ENCODE peak calls at places on chromosomes 5 and 9, in five cellular contexts. One of them, this sample, is unnamed.

GRCh38 chr5:8577792-8578191 is 708.8 kb downstream of the MTRR start:
- DNase-seq in AG04450: no peak
- DNase-seq in GM23248: peak; percentile 3
- DNase-seq in CD8-positive, alpha-beta memory T cell: no peak
- DNase-seq in GM23338: no peak
- DNase-seq in this sample: peak; percentile 28

GRCh38 chr5:139708877-139709586 is 60.9 kb downstream of the CXXC5 start:
- DNase-seq in AG04450: no peak
- DNase-seq in GM23248: peak; percentile 93
- DNase-seq in CD8-positive, alpha-beta memory T cell: no peak
- DNase-seq in GM23338: peak; percentile 91
- DNase-seq in this sample: peak; percentile 80

GRCh38 chr5:148740966-148741742 is 85.3 kb upstream of the ADRB2 start:
- DNase-seq in AG04450: peak; percentile 72
- DNase-seq in GM23248: peak; percentile 65
- DNase-seq in CD8-positive, alpha-beta memory T cell: no peak
- DNase-seq in GM23338: peak; percentile 56
- DNase-seq in this sample: peak; percentile 82

GRCh38 chr5:104347119-104347708 is 784.6 kb upstream of the NUDT12 start:
- DNase-seq in AG04450: no peak
- DNase-seq in GM23248: peak; percentile 3
- DNase-seq in CD8-positive, alpha-beta memory T cell: no peak
- DNase-seq in GM23338: peak; percentile 17
- DNase-seq in this sample: peak; percentile 73

GRCh38 chr9:82791685-82792084 is 271.3 kb downstream of the RASEF start:
- DNase-seq in AG04450: no peak
- DNase-seq in GM23248: no peak
- DNase-seq in CD8-positive, alpha-beta memory T cell: no peak
- DNase-seq in GM23338: no peak
- DNase-seq in this sample: no peak

GRCh38 chr5:153753645-153754432 is 263.4 kb downstream of the GRIA1 start:
- DNase-seq in AG04450: no peak
- DNase-seq in GM23248: peak; percentile 15
- DNase-seq in CD8-positive, alpha-beta memory T cell: no peak
- DNase-seq in GM23338: peak; percentile 1
- DNase-seq in this sample: no peak

GRCh38 chr5:160507181-160507811 is 85.6 kb downstream of the PTTG1 start:
- DNase-seq in AG04450: no peak
- DNase-seq in GM23248: peak; percentile 86
- DNase-seq in CD8-positive, alpha-beta memory T cell: no peak
- DNase-seq in GM23338: no peak
- DNase-seq in this sample: peak; percentile 26

GRCh38 chr9:86298873-86299272 is 16.5 kb upstream of the ISCA1 start:
- DNase-seq in AG04450: no peak
- DNase-seq in GM23248: no peak
- DNase-seq in CD8-positive, alpha-beta memory T cell: no peak
- DNase-seq in GM23338: no peak
- DNase-seq in this sample: no peak

GRCh38 chr5:62477801-62478200 is 65.2 kb downstream of the IPO11 start:
- DNase-seq in AG04450: no peak
- DNase-seq in GM23248: peak; percentile 71
- DNase-seq in CD8-positive, alpha-beta memory T cell: no peak
- DNase-seq in GM23338: no peak
- DNase-seq in this sample: peak; percentile 53

GRCh38 chr5:1661831-1662558 is 137.6 kb downstream of the MRPL36 start:
- DNase-seq in AG04450: no peak
- DNase-seq in GM23248: no peak
- DNase-seq in CD8-positive, alpha-beta memory T cell: no peak
- DNase-seq in GM23338: no peak
- DNase-seq in this sample: no peak
- H3K27me3 ChIP-seq in AG04450: peaks cover 28% of the 10 kb centered on the region
- H3K27me3 ChIP-seq in GM23248: peaks cover 45% of the 10 kb centered on the region
- H3K27me3 ChIP-seq in CD8-positive, alpha-beta memory T cell: peaks cover 14% of the 10 kb centered on the region
- H3K27me3 ChIP-seq in GM23338: peaks cover 8% of the 10 kb centered on the region
- H3K27me3 ChIP-seq in this sample: peaks cover 68% of the 10 kb centered on the region

GRCh38 chr9:34590376-34591090 is 1.0 kb upstream of the CNTFR start:
- DNase-seq in AG04450: no peak
- DNase-seq in GM23248: no peak
- DNase-seq in CD8-positive, alpha-beta memory T cell: no peak
- DNase-seq in GM23338: peak; percentile 66
- DNase-seq in this sample: no peak

GRCh38 chr9:34592895-34593601 is 3.5 kb upstream of the CNTFR start:
- DNase-seq in AG04450: no peak
- DNase-seq in GM23248: peak; percentile 35
- DNase-seq in CD8-positive, alpha-beta memory T cell: no peak
- DNase-seq in GM23338: peak; percentile 74
- DNase-seq in this sample: peak; percentile 73

GRCh38 chr9:34589656-34590375 is at the start of gene CNTFR:
- DNase-seq in AG04450: no peak
- DNase-seq in GM23248: peak; percentile 44
- DNase-seq in CD8-positive, alpha-beta memory T cell: no peak
- DNase-seq in GM23338: peak; percentile 79
- DNase-seq in this sample: peak; percentile 58

GRCh38 chr9:34591911-34592866 is 2.7 kb upstream of the CNTFR start:
- DNase-seq in AG04450: no peak
- DNase-seq in GM23248: no peak
- DNase-seq in CD8-positive, alpha-beta memory T cell: no peak
- DNase-seq in GM23338: no peak
- DNase-seq in this sample: no peak

DNA sequence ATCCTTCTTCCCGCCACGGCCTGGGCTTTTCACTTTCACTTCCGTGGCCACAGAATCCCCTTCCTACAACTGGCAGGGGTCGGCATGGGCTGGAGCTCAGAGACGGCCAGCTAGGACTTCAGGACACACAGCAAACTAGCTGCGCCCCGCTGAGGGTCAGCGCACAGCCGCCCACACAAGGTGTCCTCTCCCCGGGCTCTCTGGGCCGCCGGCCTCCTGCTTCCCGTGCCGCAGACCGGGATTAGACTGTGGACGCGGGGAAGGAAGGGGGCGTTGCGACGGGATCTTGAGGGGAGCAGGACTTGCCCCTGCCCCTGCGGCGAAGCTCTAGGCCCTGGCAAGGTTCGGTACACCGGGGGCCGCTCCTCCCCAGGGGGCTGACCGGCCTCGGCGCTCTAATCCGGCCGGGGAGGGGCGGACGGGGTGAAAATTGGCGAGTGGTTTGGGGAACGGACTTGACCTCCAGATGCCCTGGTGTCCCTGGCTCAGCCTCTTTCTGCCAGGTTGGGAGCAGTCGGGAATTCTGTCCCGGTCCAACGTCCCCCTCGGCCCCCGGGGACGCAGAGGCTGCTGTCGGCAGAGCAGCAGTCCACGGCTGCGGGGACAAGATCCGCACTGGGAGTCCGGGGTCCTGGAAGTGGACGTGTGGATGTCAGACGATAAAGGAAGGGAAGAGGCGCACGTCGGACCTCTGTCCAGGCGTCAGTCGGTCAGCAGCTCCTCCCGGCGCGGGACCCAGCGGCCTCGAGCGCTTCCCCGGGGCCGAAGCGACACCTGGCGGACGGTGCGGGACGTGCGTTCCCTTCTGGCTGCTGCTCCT is 1.8 kb upstream of the CNTFR start:
- DNase-seq in AG04450: peak; percentile 32
- DNase-seq in GM23248: peak; percentile 87
- DNase-seq in CD8-positive, alpha-beta memory T cell: peak; percentile 69
- DNase-seq in GM23338: peak; percentile 91
- DNase-seq in this sample: peak; percentile 94
- H3K27me3 ChIP-seq in AG04450: peaks cover 74% of the 10 kb centered on the region
- H3K27me3 ChIP-seq in GM23248: peaks cover 77% of the 10 kb centered on the region
- H3K27me3 ChIP-seq in CD8-positive, alpha-beta memory T cell: peaks cover 60% of the 10 kb centered on the region
- H3K27me3 ChIP-seq in GM23338: peaks cover 93% of the 10 kb centered on the region
- H3K27me3 ChIP-seq in this sample: peaks cover 25% of the 10 kb centered on the region

GRCh38 chr5:761854-762685 is 22.5 kb downstream of the ZDHHC11B start:
- DNase-seq in AG04450: no peak
- DNase-seq in GM23248: no peak
- DNase-seq in CD8-positive, alpha-beta memory T cell: no peak
- DNase-seq in GM23338: no peak
- DNase-seq in this sample: no peak

GRCh38 chr5:759111-759741 is 25.3 kb downstream of the ZDHHC11B start:
- DNase-seq in AG04450: no peak
- DNase-seq in GM23248: peak; percentile 39
- DNase-seq in CD8-positive, alpha-beta memory T cell: peak; percentile 55
- DNase-seq in GM23338: peak; percentile 45
- DNase-seq in this sample: no peak

GRCh38 chr5:759781-760362 is 24.7 kb downstream of the ZDHHC11B start:
- DNase-seq in AG04450: no peak
- DNase-seq in GM23248: no peak
- DNase-seq in CD8-positive, alpha-beta memory T cell: no peak
- DNase-seq in GM23338: no peak
- DNase-seq in this sample: no peak

GRCh38 chr5:760363-761205 is 23.9 kb downstream of the ZDHHC11B start:
- DNase-seq in AG04450: no peak
- DNase-seq in GM23248: no peak
- DNase-seq in CD8-positive, alpha-beta memory T cell: no peak
- DNase-seq in GM23338: no peak
- DNase-seq in this sample: no peak

DNA sequence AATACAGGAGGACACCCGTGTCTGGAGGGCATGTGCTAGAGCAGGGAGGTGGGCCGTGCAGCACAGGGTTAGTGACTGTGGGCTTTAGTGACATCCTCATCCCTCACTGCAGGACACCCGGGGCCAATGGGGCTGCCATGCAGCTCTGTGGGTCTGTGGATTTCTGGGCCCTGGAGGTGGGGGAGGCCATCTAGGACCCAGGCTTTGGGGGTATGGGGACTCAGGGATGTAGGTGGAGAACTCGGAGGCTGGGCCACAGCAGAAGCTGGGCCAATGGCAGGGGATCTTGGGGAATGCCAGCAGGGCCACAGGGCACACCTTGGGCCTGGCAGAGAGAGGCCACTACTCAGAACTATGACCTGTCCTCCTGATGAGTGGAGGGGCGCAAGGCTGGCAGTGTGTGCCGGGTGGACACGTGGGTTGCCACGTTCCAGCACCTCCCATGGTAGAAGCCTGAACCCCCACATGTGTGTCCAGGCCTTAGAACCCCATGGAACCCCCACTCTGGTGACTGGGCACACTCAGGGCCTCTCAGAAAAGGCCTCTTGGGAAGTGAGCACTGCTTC is 23.2 kb downstream of the ZDHHC11B start:
- DNase-seq in AG04450: no peak
- DNase-seq in GM23248: no peak
- DNase-seq in CD8-positive, alpha-beta memory T cell: no peak
- DNase-seq in GM23338: no peak
- DNase-seq in this sample: no peak
- H3K27me3 ChIP-seq in AG04450: peaks cover 12% of the 10 kb centered on the region
- H3K27me3 ChIP-seq in GM23248: peaks cover 18% of the 10 kb centered on the region
- H3K27me3 ChIP-seq in CD8-positive, alpha-beta memory T cell: no peaks in the 10 kb centered on the region
- H3K27me3 ChIP-seq in GM23338: no peaks in the 10 kb centered on the region
- H3K27me3 ChIP-seq in this sample: peaks cover 7% of the 10 kb centered on the region

GRCh38 chr5:132530946-132531345 is 12.4 kb downstream of the IL5 start:
- DNase-seq in AG04450: no peak
- DNase-seq in GM23248: no peak
- DNase-seq in CD8-positive, alpha-beta memory T cell: no peak
- DNase-seq in GM23338: no peak
- DNase-seq in this sample: no peak
- H3K27me3 ChIP-seq in AG04450: peaks cover 26% of the 10 kb centered on the region
- H3K27me3 ChIP-seq in GM23248: peaks cover 29% of the 10 kb centered on the region
- H3K27me3 ChIP-seq in CD8-positive, alpha-beta memory T cell: no peaks in the 10 kb centered on the region
- H3K27me3 ChIP-seq in GM23338: no peaks in the 10 kb centered on the region
- H3K27me3 ChIP-seq in this sample: peaks cover 7% of the 10 kb centered on the region

This sample was measured in adipocyte.